ENCODE peak calls at places on chromosome 6, in six cellular contexts. One of them, this sample, is unnamed.

GRCh38 chr6:125300992-125301434 is 754 bp downstream of the HDDC2 start:
- DNase-seq in fibroblast of the aortic adventitia: peak; percentile 62
- DNase-seq in tibial artery: no peak
- DNase-seq in GM23338: peak; percentile 7
- DNase-seq in SK-N-SH: no peak
- DNase-seq in BJ: no peak
- DNase-seq in this sample: no peak

GRCh38 chr6:37946021-37946420 is 126.5 kb downstream of the ZFAND3 start:
- DNase-seq in fibroblast of the aortic adventitia: no peak
- DNase-seq in tibial artery: no peak
- DNase-seq in GM23338: no peak
- DNase-seq in SK-N-SH: no peak
- DNase-seq in BJ: no peak
- DNase-seq in this sample: no peak

GRCh38 chr6:69422474-69422873 is 374.3 kb downstream of the LMBRD1 start:
- DNase-seq in fibroblast of the aortic adventitia: no peak
- DNase-seq in tibial artery: no peak
- DNase-seq in GM23338: peak; percentile 2
- DNase-seq in SK-N-SH: peak; percentile 53
- DNase-seq in BJ: no peak
- DNase-seq in this sample: no peak

GRCh38 chr6:35534396-35535170 is 21.9 kb upstream of the TULP1 start:
- DNase-seq in fibroblast of the aortic adventitia: no peak
- DNase-seq in tibial artery: no peak
- DNase-seq in GM23338: peak; percentile 41
- DNase-seq in SK-N-SH: peak; percentile 82
- DNase-seq in BJ: no peak
- DNase-seq in this sample: peak; percentile 78

GRCh38 chr6:46626228-46626909 is 26.2 kb downstream of the CYP39A1 start:
- DNase-seq in fibroblast of the aortic adventitia: peak; percentile 67
- DNase-seq in tibial artery: no peak
- DNase-seq in GM23338: peak; percentile 64
- DNase-seq in SK-N-SH: peak; percentile 6
- DNase-seq in BJ: peak; percentile 4
- DNase-seq in this sample: peak; percentile 39

GRCh38 chr6:144893737-144894151 is 608.6 kb downstream of the UTRN start:
- DNase-seq in fibroblast of the aortic adventitia: no peak
- DNase-seq in tibial artery: no peak
- DNase-seq in GM23338: no peak
- DNase-seq in SK-N-SH: no peak
- DNase-seq in BJ: no peak
- DNase-seq in this sample: no peak

GRCh38 chr6:85081102-85081501 is 316.7 kb upstream of the TBX18 start:
- DNase-seq in fibroblast of the aortic adventitia: no peak
- DNase-seq in tibial artery: no peak
- DNase-seq in GM23338: no peak
- DNase-seq in SK-N-SH: no peak
- DNase-seq in BJ: no peak
- DNase-seq in this sample: no peak

GRCh38 chr6:87244380-87244779 is 78.0 kb upstream of the SMIM8 start:
- DNase-seq in fibroblast of the aortic adventitia: peak; percentile 7
- DNase-seq in tibial artery: no peak
- DNase-seq in GM23338: no peak
- DNase-seq in SK-N-SH: no peak
- DNase-seq in BJ: no peak
- DNase-seq in this sample: no peak

GRCh38 chr6:41498968-41499599 is 47.1 kb upstream of the FOXP4 start:
- DNase-seq in fibroblast of the aortic adventitia: no peak
- DNase-seq in tibial artery: no peak
- DNase-seq in GM23338: no peak
- DNase-seq in SK-N-SH: no peak
- DNase-seq in BJ: no peak
- DNase-seq in this sample: no peak

GRCh38 chr6:33692078-33692759 is 19.3 kb downstream of the UQCC2 start:
- DNase-seq in fibroblast of the aortic adventitia: peak; percentile 45
- DNase-seq in tibial artery: no peak
- DNase-seq in GM23338: peak; percentile 64
- DNase-seq in SK-N-SH: no peak
- DNase-seq in BJ: no peak
- DNase-seq in this sample: no peak

GRCh38 chr6:158910484-158911075 is 89.4 kb downstream of the RSPH3 start:
- DNase-seq in fibroblast of the aortic adventitia: no peak
- DNase-seq in tibial artery: no peak
- DNase-seq in GM23338: peak; percentile 92
- DNase-seq in SK-N-SH: no peak
- DNase-seq in BJ: no peak
- DNase-seq in this sample: no peak

GRCh38 chr6:34534146-34534545 is 22.0 kb downstream of the SPDEF start:
- DNase-seq in fibroblast of the aortic adventitia: no peak
- DNase-seq in tibial artery: no peak
- DNase-seq in GM23338: no peak
- DNase-seq in SK-N-SH: no peak
- DNase-seq in BJ: no peak
- DNase-seq in this sample: no peak

GRCh38 chr6:34589140-34589539 is 33.0 kb upstream of the SPDEF start:
- DNase-seq in fibroblast of the aortic adventitia: no peak
- DNase-seq in tibial artery: no peak
- DNase-seq in GM23338: no peak
- DNase-seq in SK-N-SH: no peak
- DNase-seq in BJ: no peak
- DNase-seq in this sample: no peak

GRCh38 chr6:12336121-12336971 is 46.2 kb downstream of the EDN1 start:
- DNase-seq in fibroblast of the aortic adventitia: no peak
- DNase-seq in tibial artery: no peak
- DNase-seq in GM23338: no peak
- DNase-seq in SK-N-SH: no peak
- DNase-seq in BJ: no peak
- DNase-seq in this sample: no peak

GRCh38 chr6:34205466-34205865 is 31.2 kb upstream of the HMGA1 start:
- DNase-seq in fibroblast of the aortic adventitia: no peak
- DNase-seq in tibial artery: no peak
- DNase-seq in GM23338: no peak
- DNase-seq in SK-N-SH: no peak
- DNase-seq in BJ: no peak
- DNase-seq in this sample: no peak

GRCh38 chr6:41538556-41539182 is 7.5 kb upstream of the FOXP4 start:
- DNase-seq in fibroblast of the aortic adventitia: peak; percentile 25
- DNase-seq in tibial artery: no peak
- DNase-seq in GM23338: no peak
- DNase-seq in SK-N-SH: no peak
- DNase-seq in BJ: no peak
- DNase-seq in this sample: no peak

GRCh38 chr6:142886431-142887170 is 58.4 kb downstream of the HIVEP2 start:
- DNase-seq in fibroblast of the aortic adventitia: peak; percentile 68
- DNase-seq in tibial artery: no peak
- DNase-seq in GM23338: peak; percentile 11
- DNase-seq in SK-N-SH: no peak
- DNase-seq in BJ: no peak
- DNase-seq in this sample: peak; percentile 24

GRCh38 chr6:41970436-41970846 is 28.8 kb upstream of the CCND3 start:
- DNase-seq in fibroblast of the aortic adventitia: peak; percentile 44
- DNase-seq in tibial artery: peak; percentile 46
- DNase-seq in GM23338: no peak
- DNase-seq in SK-N-SH: no peak
- DNase-seq in BJ: no peak
- DNase-seq in this sample: peak; percentile 61

GRCh38 chr6:90397929-90398674 is 101.5 kb upstream of the BACH2 start:
- DNase-seq in fibroblast of the aortic adventitia: no peak
- DNase-seq in tibial artery: no peak
- DNase-seq in GM23338: no peak
- DNase-seq in SK-N-SH: peak; percentile 26
- DNase-seq in BJ: no peak
- DNase-seq in this sample: no peak

GRCh38 chr6:46648869-46649488 is 3.6 kb downstream of the CYP39A1 start:
- DNase-seq in fibroblast of the aortic adventitia: no peak
- DNase-seq in tibial artery: no peak
- DNase-seq in GM23338: no peak
- DNase-seq in SK-N-SH: no peak
- DNase-seq in BJ: no peak
- DNase-seq in this sample: no peak

GRCh38 chr6:166244353-166245045 is 63.7 kb downstream of the PRR18 start:
- DNase-seq in fibroblast of the aortic adventitia: no peak
- DNase-seq in tibial artery: no peak
- DNase-seq in GM23338: no peak
- DNase-seq in SK-N-SH: no peak
- DNase-seq in BJ: no peak
- DNase-seq in this sample: no peak

DNA sequence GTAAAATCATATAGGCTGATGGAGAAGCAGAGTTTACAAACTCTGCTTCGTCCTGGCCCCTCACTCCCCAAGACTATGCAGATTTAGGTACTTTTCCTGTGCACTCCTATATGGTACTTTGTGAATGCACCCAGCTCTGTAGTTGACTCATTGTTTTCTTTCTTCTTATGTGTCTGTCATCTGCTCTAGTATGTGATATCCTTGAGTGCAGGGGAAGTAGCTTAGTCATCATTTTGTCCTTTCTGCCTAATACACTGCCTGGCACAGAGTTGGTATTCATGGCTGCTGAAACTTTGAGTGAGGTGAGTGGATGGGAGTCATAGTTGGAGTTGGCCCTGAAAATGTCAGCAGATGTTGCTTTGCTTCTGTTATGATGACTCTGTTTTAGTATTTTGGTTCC is 222.6 kb downstream of the RNF144B start:
- DNase-seq in fibroblast of the aortic adventitia: no peak
- DNase-seq in tibial artery: no peak
- DNase-seq in GM23338: no peak
- DNase-seq in SK-N-SH: no peak
- DNase-seq in BJ: no peak
- DNase-seq in this sample: no peak
- TF ChIP-seq CTCF in fibroblast of the aortic adventitia: no peak
- TF ChIP-seq CTCF in tibial artery: no peak
- TF ChIP-seq CTCF in GM23338: no peak
- TF ChIP-seq CTCF in SK-N-SH: no peak
- TF ChIP-seq CTCF in BJ: no peak
- TF ChIP-seq CTCF in this sample: no peak

DNA sequence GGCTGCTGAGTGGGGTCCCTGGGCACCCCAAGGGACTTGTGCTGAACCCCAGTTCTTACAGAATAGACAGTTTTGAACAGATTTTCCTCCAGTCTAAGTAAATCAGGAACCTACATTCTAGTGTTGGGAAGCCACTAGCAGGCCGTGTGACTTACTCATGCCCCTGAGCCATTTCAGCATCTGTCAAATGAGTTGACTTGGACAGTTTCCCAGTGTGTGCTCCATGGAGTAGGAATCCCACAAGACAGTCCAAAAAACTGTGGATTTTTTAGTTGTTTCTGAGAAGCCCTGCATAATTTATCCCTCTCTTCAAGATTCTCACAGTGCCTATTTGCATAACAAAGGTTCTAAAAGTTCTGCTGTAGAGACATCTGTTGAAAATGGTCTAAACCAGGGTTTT is 2.1 kb downstream of the GABRR2 start:
- DNase-seq in fibroblast of the aortic adventitia: peak; percentile 88
- DNase-seq in tibial artery: no peak
- DNase-seq in GM23338: peak; percentile 9
- DNase-seq in SK-N-SH: peak; percentile 47
- DNase-seq in BJ: peak; percentile 76
- DNase-seq in this sample: peak; percentile 60
- H3K4me3 ChIP-seq in fibroblast of the aortic adventitia: no peak overlapping the region
- H3K4me3 ChIP-seq in tibial artery: no peak overlapping the region
- H3K4me3 ChIP-seq in GM23338: no peak overlapping the region
- H3K4me3 ChIP-seq in SK-N-SH: no peak overlapping the region
- H3K4me3 ChIP-seq in BJ: no peak overlapping the region
- H3K4me3 ChIP-seq in this sample: no peak overlapping the region

GRCh38 chr6:6244624-6245023 is 75.8 kb downstream of the F13A1 start:
- DNase-seq in fibroblast of the aortic adventitia: no peak
- DNase-seq in tibial artery: no peak
- DNase-seq in GM23338: no peak
- DNase-seq in SK-N-SH: no peak
- DNase-seq in BJ: no peak
- DNase-seq in this sample: no peak

GRCh38 chr6:6243846-6244245 is 76.6 kb downstream of the F13A1 start:
- DNase-seq in fibroblast of the aortic adventitia: no peak
- DNase-seq in tibial artery: no peak
- DNase-seq in GM23338: no peak
- DNase-seq in SK-N-SH: no peak
- DNase-seq in BJ: no peak
- DNase-seq in this sample: no peak

GRCh38 chr6:6251555-6252280 is 68.7 kb downstream of the F13A1 start:
- DNase-seq in fibroblast of the aortic adventitia: no peak
- DNase-seq in tibial artery: no peak
- DNase-seq in GM23338: no peak
- DNase-seq in SK-N-SH: no peak
- DNase-seq in BJ: no peak
- DNase-seq in this sample: no peak

GRCh38 chr6:6246539-6246938 is 73.9 kb downstream of the F13A1 start:
- DNase-seq in fibroblast of the aortic adventitia: no peak
- DNase-seq in tibial artery: no peak
- DNase-seq in GM23338: no peak
- DNase-seq in SK-N-SH: no peak
- DNase-seq in BJ: no peak
- DNase-seq in this sample: peak; percentile 92

DNA sequence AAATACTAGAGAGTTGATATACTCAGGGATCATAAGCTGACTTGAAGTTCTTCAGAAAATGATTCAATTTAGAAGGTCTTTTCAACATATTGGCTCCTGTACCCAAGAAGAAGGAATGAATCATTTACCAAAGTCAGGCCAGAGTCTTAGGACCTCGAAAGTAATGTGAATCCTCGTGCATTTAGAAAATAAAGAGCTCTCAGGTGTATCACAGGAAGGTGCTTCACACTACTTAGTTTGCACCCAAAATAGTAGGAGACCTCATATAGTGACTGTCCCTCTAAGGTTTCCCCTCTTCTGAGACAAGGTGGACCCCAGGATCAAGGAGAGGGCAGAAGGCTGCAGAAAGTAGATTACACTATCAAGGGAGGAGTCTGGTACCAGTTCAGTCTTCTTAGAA is 71.8 kb downstream of the F13A1 start:
- DNase-seq in fibroblast of the aortic adventitia: no peak
- DNase-seq in tibial artery: no peak
- DNase-seq in GM23338: no peak
- DNase-seq in SK-N-SH: no peak
- DNase-seq in BJ: no peak
- DNase-seq in this sample: no peak
- TF ChIP-seq CTCF in fibroblast of the aortic adventitia: no peak
- TF ChIP-seq CTCF in tibial artery: no peak
- TF ChIP-seq CTCF in GM23338: no peak
- TF ChIP-seq CTCF in SK-N-SH: no peak
- TF ChIP-seq CTCF in BJ: no peak
- TF ChIP-seq CTCF in this sample: no peak

DNA sequence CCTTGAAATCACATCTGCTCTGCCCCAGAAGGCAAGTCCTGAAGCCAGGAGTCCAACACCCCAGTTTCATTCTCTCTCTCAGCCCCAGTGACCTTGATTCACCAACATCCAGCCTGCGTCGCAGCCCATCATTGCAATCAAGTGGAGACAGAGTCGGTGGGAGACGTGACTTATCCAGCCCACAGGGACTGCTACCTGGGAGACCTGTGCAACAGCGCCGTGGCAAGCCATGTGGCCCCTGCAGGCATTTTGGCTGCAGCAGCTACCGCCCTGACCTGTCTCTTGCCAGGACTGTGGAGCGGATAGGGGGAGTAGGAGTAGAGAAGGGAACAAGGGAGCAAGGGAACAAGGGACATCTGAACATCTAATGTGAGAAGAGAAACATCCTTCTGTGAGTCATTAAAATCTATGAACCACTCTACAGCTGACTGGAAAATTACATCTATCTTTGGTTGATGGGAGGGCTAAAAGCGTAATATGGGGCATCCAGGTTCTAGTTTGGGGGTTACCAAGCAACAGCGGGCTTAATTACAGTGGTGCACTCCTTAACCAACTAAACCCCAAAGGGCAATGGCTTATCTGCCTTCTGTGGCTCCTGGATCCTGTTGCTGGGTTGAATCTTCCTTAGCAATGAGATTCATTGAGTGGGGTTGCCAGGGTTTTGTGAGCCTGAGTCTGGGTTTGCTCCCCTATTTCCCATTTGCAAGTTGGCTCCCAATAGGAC is 2.5 kb downstream of the LY6G6D start:
- DNase-seq in fibroblast of the aortic adventitia: no peak
- DNase-seq in tibial artery: no peak
- DNase-seq in GM23338: peak; percentile 83
- DNase-seq in SK-N-SH: no peak
- DNase-seq in BJ: no peak
- DNase-seq in this sample: no peak
- H3K4me3 ChIP-seq in fibroblast of the aortic adventitia: no peak overlapping the region
- H3K4me3 ChIP-seq in tibial artery: no peak overlapping the region
- H3K4me3 ChIP-seq in GM23338: no peak overlapping the region
- H3K4me3 ChIP-seq in SK-N-SH: no peak overlapping the region
- H3K4me3 ChIP-seq in BJ: no peak overlapping the region
- H3K4me3 ChIP-seq in this sample: no peak overlapping the region

This sample was measured in A673.